ENCODE peak calls at places on chromosomes 16 and 17, in six cellular contexts. W, Z, H, A, Y and C are unnamed samples.

GRCh38 chr16:57824880-57825279 is 22.6 kb upstream of the KIFC3 start:
- DNase-seq in W (no peak), Z (no peak), A (no peak), Y (no peak), H (no peak), C (no peak)

GRCh38 chr16:85047867-85048455 is 20.4 kb downstream of the KIAA0513 start:
- DNase-seq in H (no peak), W (no peak), A (no peak), Z (no peak), Y (no peak), C (no peak)

GRCh38 chr16:49858200-49859129 is 2.6 kb upstream of the ZNF423 start:
- DNase-seq in Z (peak), W (peak), H (no peak), Y (peak), A (no peak), C (no peak)

GRCh38 chr17:78484300-78485159 is 92.7 kb downstream of the DNAH17 start:
- DNase-seq in Z (peak), Y (peak), W (no peak), A (no peak), H (no peak), C (peak)

GRCh38 chr16:89828199-89828869 is at the start of gene SPIRE2:
- DNase-seq in W (no peak), Z (peak), Y (peak), H (peak), A (peak), C (peak)

GRCh38 chr17:38673714-38674012 is 1.1 kb downstream of the EPOP start:
- DNase-seq in A (no peak), W (no peak), H (no peak), Y (no peak), Z (peak), C (peak)

GRCh38 chr17:7634384-7634783 is 4.4 kb downstream of the SHBG start:
- DNase-seq in Y (peak), H (peak), W (no peak), Z (peak), A (no peak), C (peak)

GRCh38 chr16:57688987-57689771 is 5.4 kb upstream of the DRC7 start:
- DNase-seq in A (no peak), Y (no peak), Z (no peak), W (no peak), H (no peak), C (no peak)

GRCh38 chr17:72556944-72557826 is 436.4 kb downstream of the SOX9 start:
- DNase-seq in Z (peak), H (peak), W (peak), Y (peak), A (peak), C (peak)

GRCh38 chr17:63647065-63647725 is 25.0 kb downstream of the MAP3K3 start:
- DNase-seq in A (no peak), Z (no peak), W (no peak), H (peak), Y (no peak), C (no peak)

GRCh38 chr17:76528528-76529223 is 8.8 kb downstream of the CYGB start:
- DNase-seq in Z (no peak), W (no peak), H (peak), Y (no peak), A (no peak), C (no peak)

GRCh38 chr17:2883544-2884203 is 87.4 kb downstream of the RAP1GAP2 start:
- DNase-seq in W (peak), Z (no peak), A (no peak), Y (peak), H (peak), C (no peak)